ENCODE peak calls at places on chromosomes 5 and 9, in four cellular contexts. T is lung, A is esophagus squamous epithelium, S is stomach. X is an unnamed sample.

GRCh38 chr5:95471922-95472321 is 80.8 kb downstream of the FAM81B start:
- DNase-seq in T (no peak), S (no peak), A (no peak), X (no peak)

GRCh38 chr5:156526081-156527017 is 199.4 kb downstream of the SGCD start:
- DNase-seq in A (no peak), S (no peak), T (no peak), X (no peak)

GRCh38 chr5:11977904-11978303 is 73.7 kb upstream of the CTNND2 start:
- DNase-seq in A (no peak), T (no peak), S (no peak), X (no peak)

GRCh38 chr5:176837707-176838115 is 27.4 kb downstream of the UNC5A start:
- DNase-seq in S (peak; percentile 82), T (peak; percentile 83), A (no peak), X (no peak)

GRCh38 chr9:93949073-93949693 is 6.0 kb downstream of the BARX1 start:
- DNase-seq in A (no peak), S (no peak), T (no peak), X (no peak)

GRCh38 chr5:10331341-10331796 is 22.1 kb upstream of the MARCHF6 start:
- DNase-seq in T (peak; percentile 73), S (peak; percentile 86), A (no peak), X (no peak)

GRCh38 chr9:89923961-89924504 is 319.2 kb downstream of the GADD45G start:
- DNase-seq in T (no peak), A (no peak), S (peak; percentile 38), X (no peak)

GRCh38 chr9:72597181-72597517 is 75.7 kb downstream of the TMC1 start:
- DNase-seq in T (no peak), S (no peak), A (no peak), X (no peak)

GRCh38 chr5:177545487-177546261 is 8.7 kb downstream of the FAM193B start:
- DNase-seq in A (no peak), S (peak; percentile 51), T (peak; percentile 56), X (no peak)

GRCh38 chr5:40834391-40834848 is 602 bp downstream of the RPL37 start:
- DNase-seq in A (no peak), T (no peak), S (peak; percentile 39), X (no peak)

GRCh38 chr5:87541033-87541432 is 128.3 kb upstream of the CCNH start:
- DNase-seq in T (peak; percentile 60), A (no peak), S (no peak), X (peak; percentile 11)

GRCh38 chr5:72477176-72477575 is 30.0 kb downstream of the ZNF366 start:
- DNase-seq in S (no peak), A (no peak), T (no peak), X (no peak)

GRCh38 chr9:113482991-113483675 is 19.6 kb downstream of the RGS3 start:
- DNase-seq in A (no peak), S (no peak), T (no peak), X (no peak)

GRCh38 chr5:156093024-156093423 is 233.9 kb upstream of the SGCD start:
- DNase-seq in S (no peak), T (no peak), A (no peak), X (no peak)

GRCh38 chr5:459562-460412 is 16.8 kb downstream of the EXOC3 start:
- DNase-seq in S (no peak), A (no peak), T (no peak), X (no peak)

GRCh38 chr9:36855443-36856315 is 178.4 kb downstream of the PAX5 start:
- DNase-seq in S (no peak), A (no peak), T (no peak), X (peak; percentile 37)

GRCh38 chr9:89375181-89375760 is 57.0 kb downstream of the SECISBP2 start:
- DNase-seq in A (no peak), T (no peak), S (no peak), X (peak; percentile 77)

GRCh38 chr5:145847499-145848497 is 12.7 kb upstream of the PRELID2 start:
- DNase-seq in A (no peak), T (no peak), S (no peak), X (no peak)

GRCh38 chr5:113194125-113194524 is 217.5 kb downstream of the DCP2 start:
- DNase-seq in T (no peak), A (no peak), S (no peak), X (no peak)
- TF ChIP-seq CTCF in T (no peak), A (no peak), S (no peak), X (no peak)

GRCh38 chr5:37807015-37807414 is 32.8 kb downstream of the GDNF start:
- DNase-seq in T (no peak), S (no peak), A (no peak), X (no peak)

GRCh38 chr5:37812365-37812764 is 27.5 kb downstream of the GDNF start:
- DNase-seq in T (no peak), A (no peak), S (no peak), X (no peak)

GRCh38 chr5:37811866-37812265 is 28.0 kb downstream of the GDNF start:
- DNase-seq in A (no peak), T (no peak), S (no peak), X (no peak)

GRCh38 chr5:37807902-37808301 is 31.9 kb downstream of the GDNF start:
- DNase-seq in T (no peak), S (no peak), A (no peak), X (no peak)

GRCh38 chr5:37810311-37810710 is 29.5 kb downstream of the GDNF start:
- DNase-seq in S (no peak), A (no peak), T (no peak), X (no peak)
- H3K4me3 ChIP-seq in S (no peak overlapping the region), A (no peak overlapping the region), T (no peak overlapping the region), X (peak overlapping the region; percentile 26)

GRCh38 chr9:136109351-136110081 is 9.2 kb downstream of the TMEM250 start:
- DNase-seq in A (peak; percentile 64), T (peak; percentile 91), S (peak; percentile 96), X (peak; percentile 98)

GRCh38 chr9:136108648-136109266 is 9.9 kb downstream of the TMEM250 start:
- DNase-seq in S (no peak), A (no peak), T (no peak), X (no peak)

GRCh38 chr9:136110082-136111061 is 8.3 kb downstream of the TMEM250 start:
- DNase-seq in T (no peak), A (no peak), S (no peak), X (no peak)

GRCh38 chr9:136107155-136107952 is 11.3 kb downstream of the TMEM250 start:
- DNase-seq in S (peak; percentile 76), A (no peak), T (no peak), X (peak; percentile 64)

DNA sequence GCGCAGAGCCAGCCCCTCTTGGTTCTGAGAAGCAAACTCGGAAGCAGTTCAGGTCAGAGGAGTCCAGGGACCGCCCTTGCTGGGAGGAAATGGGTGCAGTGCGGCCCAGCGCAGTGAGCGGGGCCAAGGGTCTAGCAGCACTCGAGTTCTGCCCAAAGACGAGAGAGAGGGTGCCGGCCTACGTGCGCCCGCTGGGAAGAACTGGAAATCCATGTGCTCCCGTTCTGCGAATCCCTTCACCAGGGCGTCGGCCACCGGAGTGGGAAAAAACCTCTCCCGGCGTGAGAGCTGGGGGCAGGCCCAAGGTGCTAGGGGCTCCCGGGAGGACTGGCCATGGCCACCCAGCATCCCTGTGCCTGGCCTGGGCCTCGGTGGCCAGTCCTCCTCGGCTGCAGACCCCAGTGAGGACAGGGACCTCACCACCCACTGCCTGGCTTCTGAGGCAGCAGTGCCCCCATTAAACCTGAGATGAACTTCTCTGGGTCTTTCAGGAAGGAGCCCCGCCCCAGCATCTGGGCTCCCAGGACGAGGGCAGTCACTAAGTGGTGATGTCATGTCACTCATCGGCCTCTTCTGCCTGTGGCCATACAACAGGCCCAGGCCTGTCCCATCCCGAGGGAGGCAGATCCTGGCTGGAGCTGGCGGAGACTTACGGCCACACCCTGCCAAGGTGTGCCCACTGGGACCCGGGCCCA is 10.6 kb downstream of the TMEM250 start:
- DNase-seq in S (no peak), T (no peak), A (no peak), X (peak; percentile 76)
- H3K4me1 ChIP-seq in S (peaks cover 81% of the 10 kb centered on the region), T (peaks cover 29% of the 10 kb centered on the region), A (peaks cover 100% of the 10 kb centered on the region), X (peaks cover 67% of the 10 kb centered on the region)

DNA sequence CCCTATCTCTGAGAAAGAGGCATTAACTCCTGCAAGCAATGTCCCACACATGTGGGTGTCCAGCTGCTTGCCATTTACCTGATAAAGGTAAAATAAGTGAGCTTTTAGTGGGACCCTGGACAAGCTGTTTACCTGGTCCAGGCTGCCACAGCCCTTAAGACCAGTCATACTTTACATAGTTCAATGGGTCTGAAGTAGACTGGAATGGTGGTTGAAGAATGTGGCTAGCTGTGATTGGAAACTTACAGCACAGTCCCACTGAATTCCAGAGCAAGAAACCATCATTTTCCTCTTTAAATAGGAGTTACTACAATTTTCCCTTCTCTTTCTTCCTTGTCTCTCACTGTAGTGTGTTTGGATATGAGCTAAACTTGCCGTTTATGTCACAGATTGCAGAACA is 60.6 kb downstream of the GGTA1 start:
- DNase-seq in S (no peak), T (no peak), A (no peak), X (no peak)
- TF ChIP-seq CTCF in S (no peak), T (no peak), A (no peak), X (no peak)

GRCh38 chr5:170387775-170388174 is 1.4 kb downstream of the KCNMB1 start:
- DNase-seq in A (no peak), T (no peak), S (no peak), X (no peak)

GRCh38 chr5:170389250-170389902 is at the start of gene KCNMB1:
- DNase-seq in S (no peak), T (no peak), A (no peak), X (no peak)

GRCh38 chr5:170388240-170388639 is 927 bp downstream of the KCNMB1 start:
- DNase-seq in A (no peak), S (no peak), T (no peak), X (no peak)

GRCh38 chr5:170390472-170390871 is 1.3 kb upstream of the KCNMB1 start:
- DNase-seq in S (no peak), A (no peak), T (no peak), X (no peak)

DNA sequence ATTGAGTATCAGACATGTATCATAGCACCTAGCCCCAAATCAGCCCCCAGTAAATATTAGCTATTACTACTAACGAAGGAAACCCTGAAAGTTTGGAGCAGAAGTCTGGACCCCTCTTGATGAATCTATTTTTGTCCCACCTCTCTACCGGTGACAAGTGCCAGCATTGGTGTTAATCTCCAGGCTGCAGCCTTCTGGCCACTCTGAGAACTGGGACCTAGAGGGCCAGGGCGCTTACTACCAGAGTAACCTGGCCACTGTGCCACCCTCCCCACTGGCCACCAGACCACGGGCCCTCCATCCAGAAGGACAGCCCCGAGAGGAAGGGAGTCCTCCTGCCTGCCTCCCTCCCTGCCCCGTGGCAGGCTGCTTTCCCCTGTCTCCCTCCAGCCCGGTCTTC is 349 bp downstream of the KCNMB1 start:
- DNase-seq in S (no peak), T (no peak), A (no peak), X (no peak)
- H3K4me3 ChIP-seq in S (peak overlapping the region; percentile 42), T (no peak overlapping the region), A (peak overlapping the region; percentile 44), X (no peak overlapping the region)

DNA sequence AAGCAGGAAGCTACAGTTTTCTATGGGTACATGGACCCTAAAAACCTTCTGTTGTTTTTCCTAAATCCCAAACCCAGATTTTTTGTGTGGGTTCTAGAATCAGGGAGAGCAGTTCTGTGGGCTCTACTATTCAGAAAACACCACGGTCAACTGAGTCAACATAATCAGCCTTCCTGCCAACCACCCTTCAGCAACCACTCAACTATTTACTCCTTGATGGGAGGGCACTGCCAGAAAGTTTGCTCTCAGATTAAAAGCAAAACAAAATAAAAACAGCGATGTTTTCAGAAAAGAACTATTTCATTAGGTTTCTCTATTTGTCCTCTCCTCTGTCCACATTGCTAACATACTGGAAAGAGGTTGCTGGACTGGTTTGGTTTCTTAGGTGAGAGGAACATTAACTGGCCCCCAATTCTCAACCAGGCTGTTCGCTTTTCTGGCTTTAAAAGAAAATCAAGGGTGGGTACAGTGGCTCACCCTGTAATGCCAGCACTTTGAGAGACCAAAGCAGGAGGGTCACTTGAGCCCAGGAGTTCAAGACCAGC is 72.3 kb downstream of the GCNT1 start:
- DNase-seq in T (no peak), A (no peak), S (no peak), X (no peak)
- H3K4me1 ChIP-seq in T (no peaks in the 10 kb centered on the region), A (peaks cover 16% of the 10 kb centered on the region), S (peaks cover 22% of the 10 kb centered on the region), X (no peaks in the 10 kb centered on the region)